ENCODE peak calls at places on chromosome 3, in five cellular contexts. One of them, this sample, is unnamed.

GRCh38 chr3:46981932-46982471 is 2.5 kb downstream of the NBEAL2 start:
- DNase-seq in HEK293T: no peak
- DNase-seq in HepG2: no peak
- DNase-seq in K562: no peak
- DNase-seq in SK-N-SH: no peak
- DNase-seq in this sample: no peak

GRCh38 chr3:16837602-16838001 is 47.2 kb upstream of the PLCL2 start:
- DNase-seq in HEK293T: no peak
- DNase-seq in HepG2: no peak
- DNase-seq in K562: no peak
- DNase-seq in SK-N-SH: no peak
- DNase-seq in this sample: no peak

GRCh38 chr3:105837143-105837740 is 31.6 kb downstream of the CBLB start:
- DNase-seq in HEK293T: no peak
- DNase-seq in HepG2: no peak
- DNase-seq in K562: no peak
- DNase-seq in SK-N-SH: no peak
- DNase-seq in this sample: peak

GRCh38 chr3:108590443-108590842 is 921 bp downstream of the DZIP3 start:
- DNase-seq in HEK293T: peak
- DNase-seq in HepG2: peak
- DNase-seq in K562: no peak
- DNase-seq in SK-N-SH: peak
- DNase-seq in this sample: no peak

GRCh38 chr3:194814878-194815357 is 129.2 kb downstream of the FAM43A start:
- DNase-seq in HEK293T: no peak
- DNase-seq in HepG2: no peak
- DNase-seq in K562: no peak
- DNase-seq in SK-N-SH: no peak
- DNase-seq in this sample: no peak

GRCh38 chr3:32913790-32914446 is 37.5 kb upstream of the CCR4 start:
- DNase-seq in HEK293T: no peak
- DNase-seq in HepG2: no peak
- DNase-seq in K562: no peak
- DNase-seq in SK-N-SH: no peak
- DNase-seq in this sample: no peak

GRCh38 chr3:58955308-58955707 is 94.5 kb downstream of the CFAP20DC start:
- DNase-seq in HEK293T: no peak
- DNase-seq in HepG2: no peak
- DNase-seq in K562: no peak
- DNase-seq in SK-N-SH: no peak
- DNase-seq in this sample: no peak

GRCh38 chr3:13896473-13897154 is 16.7 kb upstream of the WNT7A start:
- DNase-seq in HEK293T: peak
- DNase-seq in HepG2: peak
- DNase-seq in K562: peak
- DNase-seq in SK-N-SH: peak
- DNase-seq in this sample: peak

GRCh38 chr3:160400048-160400630 is 689 bp downstream of the SMC4 start:
- DNase-seq in HEK293T: no peak
- DNase-seq in HepG2: peak
- DNase-seq in K562: peak
- DNase-seq in SK-N-SH: peak
- DNase-seq in this sample: no peak

GRCh38 chr3:132394334-132394733 is 23.0 kb upstream of the DNAJC13 start:
- DNase-seq in HEK293T: no peak
- DNase-seq in HepG2: no peak
- DNase-seq in K562: no peak
- DNase-seq in SK-N-SH: peak
- DNase-seq in this sample: no peak

GRCh38 chr3:3625461-3626271 is 173.6 kb upstream of the LRRN1 start:
- DNase-seq in HEK293T: no peak
- DNase-seq in HepG2: no peak
- DNase-seq in K562: no peak
- DNase-seq in SK-N-SH: no peak
- DNase-seq in this sample: no peak

GRCh38 chr3:182248349-182248880 is 536.7 kb downstream of the SOX2 start:
- DNase-seq in HEK293T: peak
- DNase-seq in HepG2: peak
- DNase-seq in K562: peak
- DNase-seq in SK-N-SH: peak
- DNase-seq in this sample: no peak

GRCh38 chr3:21158801-21159564 is 592.0 kb downstream of the ZNF385D start:
- DNase-seq in HEK293T: no peak
- DNase-seq in HepG2: no peak
- DNase-seq in K562: no peak
- DNase-seq in SK-N-SH: no peak
- DNase-seq in this sample: no peak

GRCh38 chr3:167750273-167750971 is 14.9 kb downstream of the SERPINI1 start:
- DNase-seq in HEK293T: no peak
- DNase-seq in HepG2: no peak
- DNase-seq in K562: no peak
- DNase-seq in SK-N-SH: no peak
- DNase-seq in this sample: peak

GRCh38 chr3:112815981-112816380 is 30.7 kb downstream of the CD200R1L start:
- DNase-seq in HEK293T: no peak
- DNase-seq in HepG2: no peak
- DNase-seq in K562: no peak
- DNase-seq in SK-N-SH: no peak
- DNase-seq in this sample: no peak

GRCh38 chr3:149883134-149883533 is 70.1 kb downstream of the RNF13 start:
- DNase-seq in HEK293T: no peak
- DNase-seq in HepG2: no peak
- DNase-seq in K562: no peak
- DNase-seq in SK-N-SH: no peak
- DNase-seq in this sample: no peak

GRCh38 chr3:106728315-106728821 is 648.9 kb upstream of the CCDC54 start:
- DNase-seq in HEK293T: no peak
- DNase-seq in HepG2: no peak
- DNase-seq in K562: no peak
- DNase-seq in SK-N-SH: peak
- DNase-seq in this sample: no peak

GRCh38 chr3:144085964-144086363 is 114.3 kb downstream of the DIPK2A start:
- DNase-seq in HEK293T: peak
- DNase-seq in HepG2: no peak
- DNase-seq in K562: no peak
- DNase-seq in SK-N-SH: no peak
- DNase-seq in this sample: no peak

GRCh38 chr3:115792206-115792955 is 169.1 kb downstream of the GAP43 start:
- DNase-seq in HEK293T: no peak
- DNase-seq in HepG2: peak
- DNase-seq in K562: no peak
- DNase-seq in SK-N-SH: no peak
- DNase-seq in this sample: no peak

GRCh38 chr3:120039642-120040610 is 54.3 kb downstream of the GSK3B start:
- DNase-seq in HEK293T: no peak
- DNase-seq in HepG2: no peak
- DNase-seq in K562: peak
- DNase-seq in SK-N-SH: no peak
- DNase-seq in this sample: no peak

DNA sequence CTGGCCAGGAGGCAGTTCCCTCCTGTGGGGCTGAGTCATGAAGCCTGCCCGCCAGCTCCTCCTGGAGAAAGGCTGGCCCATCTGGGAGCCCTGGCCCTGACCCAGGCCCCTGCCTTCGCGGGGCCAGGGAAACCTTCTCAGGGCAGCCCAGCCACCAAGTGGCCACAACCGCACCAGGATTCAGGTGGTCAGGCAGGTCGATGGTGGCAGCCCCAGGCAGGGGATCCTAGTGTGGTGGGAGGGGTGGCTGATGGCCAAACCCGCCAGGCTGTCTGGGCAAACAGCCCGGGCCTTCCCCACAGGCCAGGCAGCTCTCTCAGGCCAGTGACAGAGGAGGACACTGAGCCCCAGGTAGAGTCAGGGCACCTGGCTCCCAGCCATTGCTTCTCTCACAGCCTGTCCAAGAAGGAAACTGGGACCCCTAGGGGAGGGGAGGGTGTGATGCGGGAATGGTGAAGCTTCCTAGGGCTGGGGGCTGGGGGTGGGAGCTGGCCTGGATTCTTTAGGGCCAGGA is 1.2 kb downstream of the TWF2 start:
- DNase-seq in HEK293T: no peak
- DNase-seq in HepG2: no peak
- DNase-seq in K562: peak
- DNase-seq in SK-N-SH: peak
- DNase-seq in this sample: no peak
- TF ChIP-seq FOXM1 in HEK293T: no peak
- TF ChIP-seq FOXM1 in HepG2: no peak
- TF ChIP-seq FOXM1 in K562: no peak
- TF ChIP-seq FOXM1 in SK-N-SH: no peak
- TF ChIP-seq FOXM1 in this sample: no peak

GRCh38 chr3:122858373-122858772 is 63.5 kb downstream of the SLC49A4 start:
- DNase-seq in HEK293T: no peak
- DNase-seq in HepG2: peak
- DNase-seq in K562: no peak
- DNase-seq in SK-N-SH: peak
- DNase-seq in this sample: no peak

GRCh38 chr3:122859021-122859805 is 64.3 kb downstream of the SLC49A4 start:
- DNase-seq in HEK293T: no peak
- DNase-seq in HepG2: no peak
- DNase-seq in K562: no peak
- DNase-seq in SK-N-SH: no peak
- DNase-seq in this sample: no peak

GRCh38 chr3:122857019-122857418 is 62.1 kb downstream of the SLC49A4 start:
- DNase-seq in HEK293T: no peak
- DNase-seq in HepG2: no peak
- DNase-seq in K562: no peak
- DNase-seq in SK-N-SH: no peak
- DNase-seq in this sample: no peak
- TF ChIP-seq FOXM1 in HEK293T: no peak
- TF ChIP-seq FOXM1 in HepG2: no peak
- TF ChIP-seq FOXM1 in K562: no peak
- TF ChIP-seq FOXM1 in SK-N-SH: no peak
- TF ChIP-seq FOXM1 in this sample: no peak

DNA sequence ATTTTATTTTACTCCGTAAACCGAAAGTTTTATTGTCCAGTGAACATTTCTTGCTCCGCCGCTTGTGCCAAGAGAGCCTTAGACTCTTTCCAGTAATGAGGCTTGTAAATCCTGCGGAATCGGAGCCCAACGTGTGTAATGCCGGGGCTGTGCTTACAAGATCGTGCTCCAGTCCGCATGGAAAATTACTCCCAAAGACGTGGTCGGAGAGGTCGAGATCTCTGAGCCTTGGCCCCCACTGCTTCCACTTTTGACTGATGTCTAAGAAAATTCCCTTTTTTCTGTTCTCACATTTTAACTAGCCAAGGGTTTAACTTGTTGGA is 702 bp upstream of the PLOD2 start:
- DNase-seq in HEK293T: peak
- DNase-seq in HepG2: peak
- DNase-seq in K562: no peak
- DNase-seq in SK-N-SH: no peak
- DNase-seq in this sample: no peak
- TF ChIP-seq FOXM1 in HEK293T: no peak
- TF ChIP-seq FOXM1 in HepG2: no peak
- TF ChIP-seq FOXM1 in K562: no peak
- TF ChIP-seq FOXM1 in SK-N-SH: no peak
- TF ChIP-seq FOXM1 in this sample: no peak

GRCh38 chr3:38131621-38132369 is 5.1 kb downstream of the ACAA1 start:
- DNase-seq in HEK293T: peak
- DNase-seq in HepG2: no peak
- DNase-seq in K562: peak
- DNase-seq in SK-N-SH: peak
- DNase-seq in this sample: no peak
- TF ChIP-seq FOXM1 in HEK293T: no peak
- TF ChIP-seq FOXM1 in HepG2: no peak
- TF ChIP-seq FOXM1 in K562: no peak
- TF ChIP-seq FOXM1 in SK-N-SH: no peak
- TF ChIP-seq FOXM1 in this sample: no peak

GRCh38 chr3:114496021-114496434 is 202.2 kb downstream of the TIGIT start:
- DNase-seq in HEK293T: no peak
- DNase-seq in HepG2: peak
- DNase-seq in K562: no peak
- DNase-seq in SK-N-SH: no peak
- DNase-seq in this sample: no peak
- TF ChIP-seq FOXM1 in HEK293T: no peak
- TF ChIP-seq FOXM1 in HepG2: no peak
- TF ChIP-seq FOXM1 in K562: no peak
- TF ChIP-seq FOXM1 in SK-N-SH: no peak
- TF ChIP-seq FOXM1 in this sample: no peak

GRCh38 chr3:48681541-48681880 is 4.2 kb downstream of the NCKIPSD start:
- DNase-seq in HEK293T: no peak
- DNase-seq in HepG2: no peak
- DNase-seq in K562: no peak
- DNase-seq in SK-N-SH: no peak
- DNase-seq in this sample: no peak

GRCh38 chr3:48680811-48681540 is 4.7 kb downstream of the NCKIPSD start:
- DNase-seq in HEK293T: no peak
- DNase-seq in HepG2: no peak
- DNase-seq in K562: no peak
- DNase-seq in SK-N-SH: no peak
- DNase-seq in this sample: no peak

GRCh38 chr3:48684054-48684349 is 1.7 kb downstream of the NCKIPSD start:
- DNase-seq in HEK293T: no peak
- DNase-seq in HepG2: no peak
- DNase-seq in K562: no peak
- DNase-seq in SK-N-SH: no peak
- DNase-seq in this sample: no peak

GRCh38 chr3:48681974-48682610 is 3.6 kb downstream of the NCKIPSD start:
- DNase-seq in HEK293T: no peak
- DNase-seq in HepG2: no peak
- DNase-seq in K562: no peak
- DNase-seq in SK-N-SH: no peak
- DNase-seq in this sample: no peak

DNA sequence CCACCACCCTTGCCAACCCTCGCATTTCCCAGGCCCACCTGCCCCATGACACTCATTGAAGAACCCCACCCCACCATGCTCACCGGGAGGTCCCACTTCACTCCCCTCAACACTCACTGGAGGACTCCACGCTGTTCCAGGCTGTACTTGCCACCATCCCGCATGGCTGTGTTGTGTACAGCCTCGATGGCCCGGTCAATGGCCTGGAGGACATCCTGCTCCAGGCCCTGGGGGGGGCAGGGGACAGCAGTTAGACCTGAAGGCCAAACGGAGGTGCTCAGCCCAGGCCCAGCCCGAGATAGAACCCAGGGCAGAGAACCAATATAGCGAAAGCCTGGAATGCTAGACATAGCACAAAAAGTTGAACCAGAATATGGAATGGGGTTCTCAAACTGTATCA is 2.9 kb downstream of the NCKIPSD start:
- DNase-seq in HEK293T: no peak
- DNase-seq in HepG2: no peak
- DNase-seq in K562: no peak
- DNase-seq in SK-N-SH: no peak
- DNase-seq in this sample: no peak
- TF ChIP-seq FOXM1 in HEK293T: no peak
- TF ChIP-seq FOXM1 in HepG2: no peak
- TF ChIP-seq FOXM1 in K562: no peak
- TF ChIP-seq FOXM1 in SK-N-SH: no peak
- TF ChIP-seq FOXM1 in this sample: no peak

This sample was measured in GM12878.